ENCODE peak calls at places on chromosome 1, in five cellular contexts. H is lower lobe of right lung, K is mammary epithelial cell, Q is brain microvascular endothelial cell, W is GM10248. L is an unnamed sample.

GRCh38 chr1:198780376-198780775 is 141.5 kb downstream of the PTPRC start:
- DNase-seq in H (no peak), K (no peak), Q (no peak), W (no peak), L (no peak)

GRCh38 chr1:33181038-33181861 is 593 bp downstream of the TRIM62 start:
- DNase-seq in H (peak), K (peak), Q (peak), W (peak), L (peak)

GRCh38 chr1:172359531-172359991 is 60.9 kb upstream of the C1orf105 start:
- DNase-seq in H (no peak), K (peak), Q (no peak), W (no peak), L (peak)

GRCh38 chr1:226525750-226526149 is 22.8 kb upstream of the STUM start:
- DNase-seq in H (no peak), K (no peak), Q (no peak), W (no peak), L (no peak)

GRCh38 chr1:151612506-151613274 is 840 bp downstream of the SNX27 start:
- DNase-seq in H (peak), K (peak), Q (no peak), W (peak), L (no peak)

GRCh38 chr1:44602675-44603610 is 71.3 kb downstream of the TMEM53 start:
- DNase-seq in H (no peak), K (no peak), Q (no peak), W (no peak), L (no peak)

GRCh38 chr1:54564312-54565112 is 16.5 kb downstream of the ACOT11 start:
- DNase-seq in H (peak), K (no peak), Q (no peak), W (no peak), L (no peak)

GRCh38 chr1:55081188-55081904 is 42.0 kb downstream of the PCSK9 start:
- DNase-seq in H (no peak), K (peak), Q (peak), W (no peak), L (peak)

GRCh38 chr1:118660769-118661168 is 327.4 kb downstream of the TBX15 start:
- DNase-seq in H (no peak), K (no peak), Q (no peak), W (no peak), L (no peak)

DNA sequence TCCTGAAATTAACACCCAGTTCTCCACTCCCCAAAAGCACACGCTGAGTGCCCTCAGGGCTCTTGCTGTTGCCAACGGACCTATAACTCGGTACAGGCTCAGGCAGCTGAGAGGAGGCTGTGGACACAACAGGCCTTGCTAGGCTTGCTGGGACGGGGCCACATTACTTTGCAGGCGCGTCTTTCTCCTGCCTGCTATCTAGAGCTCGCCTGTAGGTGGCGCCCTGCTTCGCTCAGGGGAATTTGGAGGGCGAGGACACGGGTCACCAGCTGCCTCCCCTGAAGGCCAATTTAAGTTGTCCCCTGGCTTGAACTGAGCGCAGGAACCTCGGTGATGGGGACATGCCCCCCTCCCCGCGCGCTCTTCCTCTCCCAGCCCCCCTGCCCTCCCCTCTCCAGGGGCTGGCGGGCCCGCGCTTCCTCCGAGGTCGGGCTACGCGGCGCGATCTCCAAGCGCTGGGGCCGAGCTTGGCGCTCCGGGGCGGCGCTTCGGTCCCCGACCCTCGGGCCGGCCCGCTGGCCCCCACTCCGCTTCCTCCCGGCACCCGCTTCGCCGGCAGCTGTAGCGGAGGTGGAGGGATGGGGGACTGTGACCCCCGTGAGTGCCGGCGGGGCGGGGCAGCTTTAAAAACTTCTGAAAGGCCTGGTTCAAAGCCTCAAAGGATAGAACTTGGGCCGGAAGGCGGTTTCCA is 32.4 kb upstream of the NFIA start:
- DNase-seq in H (peak), K (peak), Q (peak), W (peak), L (peak)
- TF ChIP-seq CTCF in H (peak), K (peak), Q (peak), W (peak), L (peak)

GRCh38 chr1:234607091-234608025 is 2.6 kb downstream of the IRF2BP2 start:
- DNase-seq in H (peak), K (peak), Q (no peak), W (no peak), L (no peak)
- TF ChIP-seq CTCF in H (peak), K (peak), Q (peak), W (no peak), L (peak)

GRCh38 chr1:200034262-200034557 is 6.7 kb downstream of the NR5A2 start:
- DNase-seq in H (no peak), K (no peak), Q (no peak), W (no peak), L (no peak)
- TF ChIP-seq CTCF in H (no peak), K (no peak), Q (no peak), W (no peak), L (no peak)

DNA sequence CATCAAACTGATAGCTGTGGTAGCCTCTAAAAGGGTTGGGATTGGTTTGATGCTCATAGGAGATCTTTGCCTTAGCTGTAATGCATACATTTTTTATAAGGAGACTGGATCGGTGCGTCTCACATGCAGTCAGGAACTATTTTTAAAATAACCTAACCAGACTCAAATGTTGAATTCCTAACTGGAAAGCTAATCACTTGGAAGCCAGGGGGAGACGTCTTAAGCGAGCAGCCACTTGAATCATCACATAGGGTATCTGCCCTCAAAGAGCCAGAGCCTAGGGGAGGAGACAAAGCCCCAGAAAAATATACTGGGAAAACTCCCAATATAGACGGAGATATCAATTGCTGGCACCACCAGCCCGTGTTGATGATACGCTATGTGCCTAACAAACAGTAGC is 61.7 kb upstream of the PUM1 start:
- DNase-seq in H (no peak), K (no peak), Q (peak), W (no peak), L (peak)
- TF ChIP-seq CTCF in H (no peak), K (no peak), Q (peak), W (no peak), L (peak)

GRCh38 chr1:245090491-245091090 is 64.2 kb upstream of the KIF26B start:
- DNase-seq in H (no peak), K (no peak), Q (no peak), W (no peak), L (no peak)

GRCh38 chr1:245084551-245084950 is 70.2 kb upstream of the KIF26B start:
- DNase-seq in H (no peak), K (peak), Q (peak), W (no peak), L (no peak)

GRCh38 chr1:245086389-245086969 is 68.3 kb upstream of the KIF26B start:
- DNase-seq in H (no peak), K (peak), Q (peak), W (no peak), L (peak)

GRCh38 chr1:245087723-245088122 is 67.1 kb upstream of the KIF26B start:
- DNase-seq in H (no peak), K (no peak), Q (no peak), W (no peak), L (no peak)

GRCh38 chr1:245085508-245086095 is 69.2 kb upstream of the KIF26B start:
- DNase-seq in H (no peak), K (peak), Q (peak), W (peak), L (peak)
- TF ChIP-seq CTCF in H (no peak), K (peak), Q (peak), W (no peak), L (peak)

GRCh38 chr1:23838401-23838866 is 13.2 kb upstream of the HMGCL start:
- DNase-seq in H (peak), K (peak), Q (peak), W (peak), L (peak)
- TF ChIP-seq CTCF in H (no peak), K (no peak), Q (no peak), W (no peak), L (no peak)

GRCh38 chr1:209825591-209826433 is 2.0 kb upstream of the UTP25 start:
- DNase-seq in H (no peak), K (peak), Q (no peak), W (no peak), L (no peak)

GRCh38 chr1:209831615-209832014 is 3.8 kb downstream of the UTP25 start:
- DNase-seq in H (no peak), K (peak), Q (peak), W (no peak), L (peak)

GRCh38 chr1:209827384-209828261 is at the start of gene UTP25:
- DNase-seq in H (peak), K (peak), Q (peak), W (peak), L (peak)

GRCh38 chr1:209830722-209831121 is 3.0 kb downstream of the UTP25 start:
- DNase-seq in H (no peak), K (no peak), Q (no peak), W (no peak), L (no peak)

GRCh38 chr1:209829716-209830115 is 1.9 kb downstream of the UTP25 start:
- DNase-seq in H (no peak), K (no peak), Q (no peak), W (no peak), L (peak)
- TF ChIP-seq CTCF in H (no peak), K (no peak), Q (no peak), W (no peak), L (no peak)

DNA sequence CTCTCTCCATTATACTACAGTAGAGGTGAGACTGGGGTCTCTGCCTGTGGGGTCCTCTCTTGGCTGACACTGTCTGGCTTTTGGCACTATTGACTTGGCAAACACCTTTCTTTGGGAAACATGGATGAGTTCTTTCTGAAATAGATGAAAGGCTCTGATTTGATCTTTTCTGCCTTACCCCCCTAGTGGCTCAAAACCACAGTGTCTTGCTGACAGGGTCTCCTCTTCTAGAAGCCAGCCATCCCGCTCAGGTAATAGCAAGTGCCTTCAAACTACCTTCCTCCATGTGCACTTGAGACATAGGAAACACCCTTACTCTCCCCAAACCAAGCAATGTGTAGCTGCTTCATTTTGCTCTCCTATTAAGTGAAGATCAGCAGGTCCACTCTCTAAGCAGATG is 260.4 kb downstream of the BRINP2 start:
- DNase-seq in H (no peak), K (no peak), Q (no peak), W (no peak), L (no peak)
- TF ChIP-seq CTCF in H (no peak), K (no peak), Q (no peak), W (no peak), L (no peak)

GRCh38 chr1:10101929-10102328 is 69.2 kb downstream of the UBE4B start:
- DNase-seq in H (no peak), K (no peak), Q (no peak), W (no peak), L (no peak)
- TF ChIP-seq CTCF in H (no peak), K (no peak), Q (no peak), W (no peak), L (peak)